ENCODE peak calls at places on chromosomes 7 and 10, in five cellular contexts. Q is A549, W is adrenal gland, I is heart right ventricle, P is foreskin keratinocyte. K is an unnamed sample.

GRCh38 chr7:35839860-35840854 is 39.3 kb downstream of the SEPTIN7 start:
- DNase-seq in Q (peak; percentile 9), W (no peak), I (no peak), P (peak; percentile 72), K (peak; percentile 29)

GRCh38 chr7:13832346-13832745 is 157.1 kb downstream of the ETV1 start:
- DNase-seq in Q (no peak), W (no peak), I (no peak), P (no peak), K (no peak)

GRCh38 chr7:13189712-13190111 is 502.3 kb downstream of the ARL4A start:
- DNase-seq in Q (no peak), W (no peak), I (no peak), P (no peak), K (no peak)

GRCh38 chr7:100065452-100066186 is 15.9 kb downstream of the ZNF3 start:
- DNase-seq in Q (no peak), W (no peak), I (no peak), P (no peak), K (no peak)

GRCh38 chr7:134552105-134552504 is 3.2 kb downstream of the AKR1B15 start:
- DNase-seq in Q (peak; percentile 65), W (no peak), I (no peak), P (no peak), K (no peak)

GRCh38 chr7:111112439-111112838 is 21.5 kb downstream of the LRRN3 start:
- DNase-seq in Q (no peak), W (no peak), I (no peak), P (no peak), K (no peak)

GRCh38 chr7:23913016-23913415 is 203.0 kb downstream of the STK31 start:
- DNase-seq in Q (no peak), W (no peak), I (no peak), P (no peak), K (no peak)

GRCh38 chr10:1203216-1203615 is 147.0 kb downstream of the WDR37 start:
- DNase-seq in Q (no peak), W (no peak), I (no peak), P (no peak), K (no peak)

GRCh38 chr7:155214328-155214986 is 83.2 kb upstream of the INSIG1 start:
- DNase-seq in Q (no peak), W (no peak), I (no peak), P (peak; percentile 45), K (no peak)

GRCh38 chr7:74399006-74399405 is 54.7 kb upstream of the GTF2IRD1 start:
- DNase-seq in Q (no peak), W (no peak), I (no peak), P (no peak), K (no peak)

DNA sequence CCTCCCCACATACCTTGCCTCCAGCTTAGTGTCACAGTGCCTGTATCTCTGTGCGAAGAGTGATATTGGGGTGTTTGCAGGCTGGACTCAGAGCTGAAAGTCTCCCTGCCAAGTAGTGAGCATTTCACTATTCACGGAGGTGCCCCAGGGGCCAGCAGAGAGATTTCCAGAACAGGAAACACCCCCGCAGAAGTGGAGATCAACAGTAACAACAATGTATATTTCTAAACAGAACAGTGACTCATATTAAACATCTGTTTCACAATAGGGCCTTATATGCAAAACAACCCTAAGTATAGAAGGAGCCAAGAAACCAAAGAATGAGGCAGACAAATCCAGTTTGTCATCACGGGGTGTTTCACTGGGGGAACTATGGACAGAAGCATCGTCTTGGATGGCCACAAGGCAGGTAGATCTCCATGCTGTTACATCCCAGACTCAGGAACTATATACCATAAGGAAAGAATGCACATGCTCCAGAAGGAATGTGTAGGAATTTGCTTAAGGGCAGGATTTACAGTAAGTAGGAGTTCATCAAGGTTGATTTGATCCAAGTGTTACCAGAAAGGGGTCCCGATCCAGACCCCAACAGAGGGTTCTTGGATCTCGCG is 29.3 kb upstream of the CCL24 start:
- DNase-seq in Q (peak; percentile 72), W (no peak), I (peak; percentile 21), P (peak; percentile 89), K (peak; percentile 85)
- H3K27ac ChIP-seq in Q (peak overlapping the region; percentile 79), W (peak overlapping the region; percentile 32), I (no peak overlapping the region), P (peak overlapping the region; percentile 7), K (peak overlapping the region; percentile 65)

DNA sequence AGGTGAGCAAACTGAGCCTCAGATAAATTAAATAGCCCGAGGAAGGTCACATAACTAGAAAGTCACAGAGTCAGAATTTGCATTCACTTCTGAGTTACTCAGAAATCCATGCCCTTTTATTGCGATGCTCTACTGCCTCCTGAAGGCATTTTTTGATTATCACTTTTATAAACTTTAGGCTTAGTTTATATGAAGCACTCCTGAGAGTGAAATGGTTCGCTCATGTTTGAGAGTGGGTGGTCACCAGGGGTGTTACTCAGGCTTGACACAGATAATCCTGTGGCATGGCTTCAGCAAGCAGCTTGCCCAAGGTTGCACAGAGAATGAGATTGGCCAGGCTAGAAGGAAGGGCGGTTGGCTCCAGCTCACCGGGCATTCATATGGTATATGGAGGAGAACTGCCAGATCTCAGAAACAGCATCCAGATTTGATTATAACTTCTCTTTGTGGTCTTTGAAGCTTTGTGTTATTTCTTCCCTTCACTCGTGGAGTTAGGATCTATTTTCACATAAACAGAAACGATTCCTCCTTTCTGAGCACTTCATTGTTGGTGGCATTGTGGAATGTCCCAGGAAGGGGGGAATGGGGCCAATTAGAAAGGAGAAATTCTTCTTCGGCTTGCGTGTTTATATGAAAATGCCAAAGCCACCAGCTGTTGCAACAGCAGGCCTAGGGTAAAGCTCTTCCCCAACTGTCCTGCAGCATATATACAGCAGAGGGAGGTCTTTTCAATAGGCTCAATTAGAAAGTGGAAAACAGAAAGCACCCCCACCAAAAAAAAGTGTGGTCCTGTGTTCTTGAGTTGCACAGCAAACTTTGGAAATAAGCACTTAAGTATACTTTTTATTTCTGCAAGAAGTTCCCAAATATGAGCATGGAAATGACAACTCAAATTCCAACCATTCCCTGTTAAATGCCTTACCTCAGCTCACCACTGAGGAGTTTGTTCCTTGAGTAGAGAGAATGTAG is 628.8 kb downstream of the SUGCT start:
- DNase-seq in Q (no peak), W (no peak), I (no peak), P (no peak), K (peak; percentile 11)
- TF ChIP-seq CTCF in Q (no peak), W (no peak), I (peak; percentile 11), P (peak; percentile 51), K (peak; percentile 11)

DNA sequence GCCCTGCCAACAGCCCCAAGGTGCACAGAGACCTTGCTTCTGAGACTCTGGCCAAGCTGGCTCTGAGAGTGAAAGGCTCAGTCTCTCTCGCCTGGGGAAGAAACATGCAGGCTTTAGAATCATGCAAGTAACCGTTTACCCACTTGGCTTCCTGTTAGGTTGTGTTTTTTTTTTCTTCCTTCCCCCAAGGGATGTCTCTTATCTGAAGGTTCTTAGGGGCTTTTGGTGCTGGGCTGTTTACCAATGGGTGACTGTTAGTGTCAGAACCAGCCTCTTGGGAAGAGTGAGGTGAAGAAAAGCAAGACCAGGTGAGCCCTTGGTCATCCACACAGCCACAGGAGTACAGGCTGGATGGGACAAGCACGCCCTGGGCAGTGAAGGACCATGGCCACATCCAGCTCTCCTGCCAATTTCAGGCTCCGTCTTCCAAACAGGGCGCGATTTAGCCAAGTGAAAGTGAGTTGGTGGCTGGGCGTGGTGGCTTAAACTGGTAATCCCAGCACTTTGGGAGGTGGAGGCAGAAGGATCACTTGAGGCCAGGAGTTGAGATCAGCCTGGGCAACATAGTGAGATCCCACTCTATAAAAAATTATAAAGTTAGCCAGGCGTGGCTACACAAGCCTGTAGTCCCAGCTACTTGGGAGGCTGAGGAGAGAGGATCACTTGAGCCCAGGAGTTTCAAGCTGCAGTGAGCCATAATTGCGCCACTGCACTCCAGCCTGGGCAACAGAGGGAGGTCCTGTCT is 76.3 kb upstream of the CUX1 start:
- DNase-seq in Q (no peak), W (no peak), I (no peak), P (no peak), K (no peak)
- H3K27ac ChIP-seq in Q (peak overlapping the region; percentile 52), W (no peak overlapping the region), I (no peak overlapping the region), P (no peak overlapping the region), K (no peak overlapping the region)

DNA sequence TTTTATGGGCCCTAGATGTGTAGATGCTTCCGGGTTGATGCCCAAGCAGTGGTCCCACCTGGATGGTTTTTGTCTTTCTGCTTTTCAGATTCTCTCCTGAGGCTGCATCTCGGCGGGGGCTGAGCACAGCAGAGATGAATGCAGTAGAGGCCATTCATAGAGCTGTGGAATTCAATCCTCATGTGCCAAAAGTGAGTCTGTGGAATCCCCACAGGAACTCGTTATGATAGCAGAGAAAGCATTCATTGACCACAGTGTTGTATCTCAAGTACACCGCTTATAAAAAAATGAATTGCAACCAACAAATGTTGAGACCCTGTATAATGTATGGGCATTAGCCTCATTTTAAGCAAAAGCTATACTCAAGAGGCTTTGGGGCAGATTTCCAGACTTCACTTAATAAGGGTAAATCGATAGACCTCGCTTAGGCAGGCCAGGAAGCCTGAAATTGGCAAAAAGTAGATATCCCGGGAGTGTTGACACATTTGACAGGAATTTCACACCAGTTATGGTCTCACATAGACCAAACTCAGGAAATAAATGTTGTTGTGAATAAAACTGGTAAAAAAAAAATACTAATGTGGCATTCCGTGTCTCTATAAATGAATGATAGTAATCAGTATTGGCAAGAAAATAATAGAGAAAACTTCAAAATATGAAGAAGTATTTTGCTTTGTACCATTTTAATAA is 132.0 kb downstream of the WNT2 start:
- DNase-seq in Q (no peak), W (no peak), I (no peak), P (no peak), K (no peak)
- TF ChIP-seq CTCF in Q (no peak), W (no peak), I (no peak), P (no peak), K (no peak)

GRCh38 chr7:17489987-17490386 is 191.5 kb downstream of the AHR start:
- DNase-seq in Q (no peak), W (no peak), I (no peak), P (peak; percentile 89), K (no peak)
- H3K27ac ChIP-seq in Q (no peak overlapping the region), W (no peak overlapping the region), I (no peak overlapping the region), P (no peak overlapping the region), K (no peak overlapping the region)

DNA sequence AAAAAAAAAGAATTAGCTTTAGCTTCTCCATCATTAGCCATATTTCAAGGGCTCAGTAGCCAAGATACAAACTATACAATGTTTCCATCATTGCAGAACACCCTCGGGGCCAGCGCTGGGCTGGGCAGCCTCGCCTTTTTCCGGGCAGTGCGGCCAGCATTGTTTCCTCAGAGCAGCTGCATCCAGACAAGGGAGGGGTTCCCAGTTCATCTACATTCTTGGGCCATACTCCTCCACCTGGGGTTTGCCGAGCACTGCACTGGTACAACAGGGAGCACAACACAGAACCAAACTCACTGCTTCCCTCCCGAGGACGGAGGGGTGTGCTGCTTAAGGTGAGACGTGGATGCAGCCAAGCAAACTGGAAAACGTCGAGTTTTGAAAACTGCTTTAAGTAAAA is 2.4 kb upstream of the PKD1L1 start:
- DNase-seq in Q (no peak), W (no peak), I (peak; percentile 75), P (peak; percentile 3), K (no peak)
- TF ChIP-seq CTCF in Q (no peak), W (no peak), I (no peak), P (no peak), K (no peak)

GRCh38 chr7:137618748-137619147 is 228.0 kb downstream of the DGKI start:
- DNase-seq in Q (no peak), W (no peak), I (no peak), P (no peak), K (no peak)
- H3K27ac ChIP-seq in Q (no peak overlapping the region), W (no peak overlapping the region), I (no peak overlapping the region), P (no peak overlapping the region), K (no peak overlapping the region)